ENCODE peak calls at places on chromosome 16, in four cellular contexts. T is SHP77, J is GM23248, K is DMS153. E is an unnamed sample.

GRCh38 chr16:4182581-4183257 is 59.2 kb downstream of the SRL start:
- DNase-seq in T (no peak), J (no peak), K (no peak), E (no peak)

GRCh38 chr16:77499373-77500285 is 64.8 kb upstream of the ADAMTS18 start:
- DNase-seq in T (no peak), J (peak), K (no peak), E (peak)

GRCh38 chr16:29816694-29817441 is 916 bp downstream of the PAGR1 start:
- DNase-seq in T (peak), J (peak), K (peak), E (peak)

GRCh38 chr16:12341423-12341822 is 364.9 kb downstream of the SNX29 start:
- DNase-seq in T (no peak), J (peak), K (no peak), E (peak)

GRCh38 chr16:20610192-20610891 is 34.2 kb upstream of the ACSM2B start:
- DNase-seq in T (peak), J (no peak), K (peak), E (no peak)

GRCh38 chr16:66205287-66206167 is 161.0 kb upstream of the CDH5 start:
- DNase-seq in T (peak), J (peak), K (peak), E (peak)

GRCh38 chr16:15593235-15593634 is 49.7 kb downstream of the MARF1 start:
- DNase-seq in T (no peak), J (no peak), K (no peak), E (no peak)

GRCh38 chr16:49951568-49952195 is 73.3 kb upstream of the CNEP1R1 start:
- DNase-seq in T (no peak), J (no peak), K (no peak), E (no peak)

GRCh38 chr16:24717411-24717810 is 12.0 kb upstream of the TNRC6A start:
- DNase-seq in T (no peak), J (peak), K (no peak), E (peak)

GRCh38 chr16:85085721-85086120 is 26.6 kb downstream of the CIBAR2 start:
- DNase-seq in T (no peak), J (no peak), K (no peak), E (no peak)

GRCh38 chr16:76474048-76474447 is 196.8 kb downstream of the CNTNAP4 start:
- DNase-seq in T (no peak), J (no peak), K (no peak), E (no peak)

GRCh38 chr16:51762081-51762995 is 611.3 kb upstream of the SALL1 start:
- DNase-seq in T (peak), J (peak), K (peak), E (peak)

GRCh38 chr16:2170080-2170479 is 14.5 kb downstream of the TRAF7 start:
- DNase-seq in T (no peak), J (no peak), K (no peak), E (no peak)

GRCh38 chr16:65200857-65201256 is 79.0 kb upstream of the CDH11 start:
- DNase-seq in T (no peak), J (peak), K (no peak), E (peak)

GRCh38 chr16:31010539-31010938 is at the start of gene STX1B:
- DNase-seq in T (peak), J (peak), K (no peak), E (no peak)

GRCh38 chr16:27189335-27189972 is 13.9 kb upstream of the KDM8 start:
- DNase-seq in T (peak), J (no peak), K (no peak), E (no peak)

GRCh38 chr16:56589141-56590039 is at the start of gene MT3:
- DNase-seq in T (no peak), J (peak), K (peak), E (no peak)

GRCh38 chr16:2769675-2770056 is 7.4 kb downstream of the ELOB start:
- DNase-seq in T (no peak), J (peak), K (no peak), E (peak)

GRCh38 chr16:86387461-86388440 is 122.6 kb upstream of the FOXF1 start:
- DNase-seq in T (no peak), J (peak), K (no peak), E (peak)

GRCh38 chr16:86857807-86858206 is 279.5 kb downstream of the FOXL1 start:
- DNase-seq in T (no peak), J (no peak), K (no peak), E (no peak)

GRCh38 chr16:82005491-82005830 is 5.8 kb downstream of the SDR42E1 start:
- DNase-seq in T (no peak), J (no peak), K (no peak), E (no peak)

GRCh38 chr16:11291021-11291716 is 10.0 kb upstream of the PRM1 start:
- DNase-seq in T (no peak), J (no peak), K (no peak), E (no peak)

GRCh38 chr16:83814654-83814985 is 6.8 kb downstream of the HSBP1 start:
- DNase-seq in T (no peak), J (no peak), K (no peak), E (no peak)

GRCh38 chr16:76059701-76060100 is 217.5 kb upstream of the CNTNAP4 start:
- DNase-seq in T (no peak), J (no peak), K (no peak), E (no peak)

GRCh38 chr16:15415411-15416070 is 18.8 kb upstream of the BMERB1 start:
- DNase-seq in T (no peak), J (peak), K (no peak), E (peak)

GRCh38 chr16:85204242-85205010 is 92.2 kb upstream of the CIBAR2 start:
- DNase-seq in T (no peak), J (peak), K (no peak), E (peak)

GRCh38 chr16:57263585-57264351 is 18.7 kb downstream of the ARL2BP start:
- DNase-seq in T (no peak), J (no peak), K (no peak), E (no peak)

GRCh38 chr16:50296807-50297206 is 30.5 kb downstream of the ADCY7 start:
- DNase-seq in T (no peak), J (no peak), K (no peak), E (no peak)

GRCh38 chr16:58842156-58842555 is 108.0 kb upstream of the GOT2 start:
- DNase-seq in T (no peak), J (no peak), K (no peak), E (no peak)

GRCh38 chr16:54178491-54178976 is 108.1 kb downstream of the IRX3 start:
- DNase-seq in T (peak), J (no peak), K (peak), E (no peak)

GRCh38 chr16:10694306-10694705 is 424 bp downstream of the TEKT5 start:
- DNase-seq in T (no peak), J (no peak), K (no peak), E (no peak)

GRCh38 chr16:11409398-11409797 is 64.1 kb downstream of the RMI2 start:
- DNase-seq in T (no peak), J (peak), K (no peak), E (no peak)

GRCh38 chr16:57303910-57304168 is 19.4 kb upstream of the PLLP start:
- DNase-seq in T (no peak), J (no peak), K (no peak), E (no peak)

GRCh38 chr16:24729967-24730815 is 740 bp downstream of the TNRC6A start:
- DNase-seq in T (no peak), J (peak), K (no peak), E (no peak)

GRCh38 chr16:66959645-66960177 is 1.4 kb upstream of the CES3 start:
- DNase-seq in T (no peak), J (no peak), K (no peak), E (no peak)

GRCh38 chr16:57892041-57892440 is 78.9 kb downstream of the CNGB1 start:
- DNase-seq in T (no peak), J (peak), K (no peak), E (no peak)

GRCh38 chr16:85151603-85152413 is 39.5 kb upstream of the CIBAR2 start:
- DNase-seq in T (peak), J (peak), K (no peak), E (peak)

GRCh38 chr16:50519001-50519400 is 29.2 kb upstream of the NKD1 start:
- DNase-seq in T (no peak), J (no peak), K (no peak), E (no peak)